ENCODE peak calls at places on chromosomes 12 and 14, in nine cellular contexts. Y is GM23338, P is K562, O is HCT116, F is HepG2, S is GM12878, L is Panc1, A is HL-60, V is SK-N-SH. T is an unnamed sample.

GRCh38 chr14:73223049-73223448 is 14.3 kb upstream of the PAPLN start:
- DNase-seq in Y (no peak), P (no peak), O (no peak), F (no peak), S (peak), L (no peak), A (no peak), V (no peak), T (no peak)

GRCh38 chr12:6613015-6613775 is 6.0 kb upstream of the CHD4 start:
- DNase-seq in Y (peak), P (peak), O (peak), F (peak), S (no peak), L (no peak), A (peak), V (peak), T (no peak)

GRCh38 chr12:15774819-15775218 is 14.4 kb downstream of the EPS8 start:
- DNase-seq in Y (no peak), P (no peak), O (no peak), F (no peak), S (no peak), L (no peak), A (no peak), V (no peak), T (no peak)

GRCh38 chr12:20089077-20089476 is 279.3 kb upstream of the PDE3A start:
- DNase-seq in Y (no peak), P (no peak), O (no peak), F (no peak), S (no peak), L (no peak), A (no peak), V (no peak), T (no peak)

GRCh38 chr14:80434574-80435321 is 223.4 kb upstream of the DIO2 start:
- DNase-seq in Y (peak), P (no peak), O (peak), F (no peak), S (no peak), L (no peak), A (no peak), V (no peak), T (no peak)

GRCh38 chr14:44297437-44297836 is 209.6 kb downstream of the FSCB start:
- DNase-seq in Y (no peak), P (no peak), O (no peak), F (no peak), S (no peak), L (no peak), A (no peak), V (no peak), T (no peak)

GRCh38 chr12:116116650-116117424 is 160.7 kb downstream of the MED13L start:
- DNase-seq in Y (no peak), P (no peak), O (no peak), F (no peak), S (no peak), L (no peak), A (no peak), V (no peak), T (no peak)

GRCh38 chr14:73460691-73461127 is 2.4 kb upstream of the NUMB start:
- DNase-seq in Y (no peak), P (no peak), O (no peak), F (no peak), S (no peak), L (no peak), A (no peak), V (no peak), T (no peak)

GRCh38 chr14:51498411-51499227 is 153.1 kb upstream of the FRMD6 start:
- DNase-seq in Y (no peak), P (no peak), O (no peak), F (no peak), S (no peak), L (no peak), A (no peak), V (no peak), T (no peak)

GRCh38 chr14:44396226-44396625 is 110.9 kb downstream of the FSCB start:
- DNase-seq in Y (no peak), P (no peak), O (no peak), F (no peak), S (no peak), L (no peak), A (no peak), V (no peak), T (no peak)

GRCh38 chr14:92481386-92481785 is 32.2 kb upstream of the RIN3 start:
- DNase-seq in Y (no peak), P (no peak), O (no peak), F (no peak), S (no peak), L (no peak), A (no peak), V (no peak), T (peak)

GRCh38 chr14:106831322-106831720 is 1304.9 kb downstream of the TMEM121 start:
- DNase-seq in Y (peak), P (no peak), O (no peak), F (peak), S (no peak), L (peak), A (peak), V (peak), T (no peak)

GRCh38 chr12:101783150-101783549 is 43.9 kb upstream of the SYCP3 start:
- DNase-seq in Y (no peak), P (no peak), O (no peak), F (no peak), S (no peak), L (no peak), A (no peak), V (no peak), T (no peak)

GRCh38 chr12:24482882-24483604 is 465.9 kb downstream of the BCAT1 start:
- DNase-seq in Y (no peak), P (no peak), O (no peak), F (no peak), S (no peak), L (no peak), A (no peak), V (no peak), T (no peak)

GRCh38 chr14:38442208-38442607 is 186.3 kb upstream of the CLEC14A start:
- DNase-seq in Y (peak), P (no peak), O (no peak), F (no peak), S (no peak), L (no peak), A (no peak), V (no peak), T (no peak)

GRCh38 chr14:61381589-61381988 is 60.2 kb downstream of the PRKCH start:
- DNase-seq in Y (no peak), P (no peak), O (no peak), F (no peak), S (no peak), L (no peak), A (no peak), V (no peak), T (no peak)

GRCh38 chr12:111529424-111530368 is 69.4 kb downstream of the ATXN2 start:
- DNase-seq in Y (peak), P (peak), O (peak), F (peak), S (peak), L (peak), A (peak), V (peak), T (peak)

GRCh38 chr12:64390275-64390851 is at the start of gene C12orf56:
- DNase-seq in Y (peak), P (no peak), O (no peak), F (no peak), S (no peak), L (no peak), A (no peak), V (no peak), T (peak)
- TF ChIP-seq REST in Y (no peak), P (no peak), O (no peak), F (no peak), S (no peak), L (no peak), A (no peak), V (no peak), T (no peak)

DNA sequence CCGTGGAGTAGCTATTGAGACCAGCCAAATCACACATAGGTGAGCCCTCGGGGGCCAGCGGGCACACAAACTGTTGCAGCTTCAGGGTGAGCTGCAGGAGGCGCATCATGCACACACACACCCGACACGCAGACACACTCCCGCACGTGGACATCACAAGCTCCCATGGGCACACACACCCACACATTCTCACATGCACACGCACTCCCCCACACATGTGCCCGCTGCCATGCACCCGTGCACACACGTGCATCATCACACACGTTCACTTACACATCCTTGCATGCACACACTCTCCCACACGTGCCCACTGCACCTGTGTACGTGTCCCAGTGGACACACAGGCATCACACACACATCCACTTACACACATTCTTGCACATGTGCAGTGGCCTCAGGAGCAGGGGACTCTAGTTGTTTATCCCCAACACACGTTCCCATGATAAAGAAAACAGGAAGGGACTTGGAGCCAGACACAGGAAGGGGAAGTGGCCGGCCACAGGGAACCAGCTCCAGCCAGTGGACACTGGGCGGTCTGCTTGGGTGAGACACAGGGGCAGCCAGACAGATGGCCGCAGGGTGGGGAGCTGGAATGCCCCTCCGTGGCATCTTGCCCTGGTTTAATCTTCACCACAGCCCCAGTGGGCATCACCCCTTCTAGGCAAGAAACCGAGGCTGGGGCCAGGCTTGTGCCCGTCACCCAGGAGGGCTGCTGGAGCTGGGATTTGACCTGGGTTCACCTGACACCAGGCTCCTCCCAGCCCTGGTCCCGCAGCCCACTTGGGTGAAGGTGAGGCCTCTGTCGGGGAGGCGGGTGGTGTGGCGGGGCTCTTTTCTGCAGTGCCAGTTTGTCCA is 49.7 kb downstream of the CYP46A1 start:
- DNase-seq in Y (no peak), P (no peak), O (no peak), F (no peak), S (no peak), L (no peak), A (no peak), V (no peak), T (no peak)
- TF ChIP-seq REST in Y (no peak), P (no peak), O (no peak), F (no peak), S (no peak), L (no peak), A (no peak), V (no peak), T (no peak)

DNA sequence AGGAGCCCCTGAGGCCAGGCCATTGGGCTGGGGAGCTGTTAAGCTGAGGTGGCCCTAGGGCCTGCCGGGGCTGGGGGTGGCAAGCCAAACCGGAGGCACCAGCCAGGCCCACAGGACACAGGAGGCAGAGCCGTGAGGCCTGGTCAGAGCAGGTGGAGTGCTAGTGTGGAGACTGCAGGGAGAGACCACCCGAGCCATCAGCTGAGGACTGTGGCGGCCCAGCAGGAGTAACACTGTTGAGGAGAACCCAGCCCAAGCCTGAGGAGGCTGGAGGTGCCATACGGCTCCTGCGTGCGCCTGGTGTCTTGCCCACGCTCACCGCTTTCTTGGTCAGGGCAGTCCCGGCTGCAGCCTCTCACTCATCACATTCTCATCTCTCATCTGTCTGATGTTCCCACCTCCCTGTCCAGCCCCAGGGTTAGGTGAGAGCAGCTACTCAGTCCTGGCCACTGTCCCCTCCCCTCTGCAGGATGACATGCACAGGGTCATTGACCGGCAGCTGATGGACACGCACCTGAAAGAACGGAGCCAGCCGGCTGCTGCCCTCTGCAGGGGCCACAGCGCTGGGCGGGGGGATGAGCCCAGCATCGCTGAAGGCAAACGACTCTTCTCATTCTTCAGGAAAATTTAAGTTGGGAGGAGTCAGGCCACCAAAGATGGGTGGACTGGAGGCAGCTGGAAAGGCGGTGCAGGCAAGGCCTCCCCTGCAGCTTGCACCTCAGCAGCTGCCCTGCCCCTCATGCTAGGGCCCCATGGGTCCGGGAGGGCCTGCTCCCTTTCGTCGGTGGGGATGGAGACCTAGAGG is 23.8 kb downstream of the RAB35 start:
- DNase-seq in Y (no peak), P (no peak), O (no peak), F (peak), S (no peak), L (no peak), A (no peak), V (no peak), T (no peak)
- TF ChIP-seq REST in Y (no peak), P (no peak), O (no peak), F (no peak), S (no peak), L (no peak), A (no peak), V (no peak), T (no peak)

GRCh38 chr14:50225974-50226297 is 5.4 kb downstream of the SOS2 start:
- DNase-seq in Y (peak), P (peak), O (no peak), F (no peak), S (no peak), L (no peak), A (peak), V (no peak), T (no peak)
- TF ChIP-seq REST in Y (no peak), P (no peak), O (no peak), F (no peak), S (no peak), L (no peak), A (no peak), V (no peak), T (no peak)

GRCh38 chr12:130011611-130012385 is 108.0 kb upstream of the TMEM132D start:
- DNase-seq in Y (no peak), P (no peak), O (no peak), F (no peak), S (no peak), L (no peak), A (no peak), V (no peak), T (no peak)
- TF ChIP-seq REST in Y (no peak), P (no peak), O (no peak), F (no peak), S (no peak), L (no peak), A (no peak), V (no peak), T (no peak)